ENCODE peak calls at places on chromosomes 16 and 17, in nine cellular contexts. P, N, H, I, G, E, K, M and J are unnamed samples.

GRCh38 chr17:9958586-9959281 is 53.7 kb upstream of the RCVRN start:
- DNase-seq in P (no peak), N (no peak), H (no peak), I (no peak), G (no peak), E (no peak), K (no peak), M (no peak), J (no peak)

GRCh38 chr17:76981545-76982295 is 113.5 kb downstream of the MGAT5B start:
- DNase-seq in P (no peak), N (no peak), H (no peak), I (no peak), G (no peak), E (no peak), K (no peak), M (no peak), J (no peak)

GRCh38 chr17:63516910-63517824 is 6.0 kb upstream of the KCNH6 start:
- DNase-seq in P (no peak), N (peak), H (no peak), I (peak), G (no peak), E (peak), K (peak), M (no peak), J (no peak)

GRCh38 chr17:81420769-81421462 is 25.7 kb downstream of the BAHCC1 start:
- DNase-seq in P (no peak), N (no peak), H (peak), I (no peak), G (no peak), E (no peak), K (no peak), M (no peak), J (no peak)

GRCh38 chr17:68954146-68954971 is 833 bp downstream of the ABCA8 start:
- DNase-seq in P (no peak), N (no peak), H (peak), I (no peak), G (no peak), E (no peak), K (no peak), M (no peak), J (no peak)

GRCh38 chr16:84045001-84045817 is 2.6 kb upstream of the SLC38A8 start:
- DNase-seq in P (peak), N (no peak), H (no peak), I (no peak), G (no peak), E (no peak), K (no peak), M (no peak), J (no peak)

GRCh38 chr16:86763819-86764218 is 185.5 kb downstream of the FOXL1 start:
- DNase-seq in P (no peak), N (no peak), H (no peak), I (no peak), G (no peak), E (no peak), K (no peak), M (no peak), J (no peak)

GRCh38 chr16:760498-761343 is at the start of gene MSLN:
- DNase-seq in P (no peak), N (no peak), H (no peak), I (peak), G (no peak), E (no peak), K (no peak), M (no peak), J (peak)

GRCh38 chr17:76643553-76644148 is at the start of gene ST6GALNAC1:
- DNase-seq in P (peak), N (no peak), H (no peak), I (no peak), G (peak), E (no peak), K (no peak), M (no peak), J (peak)

GRCh38 chr16:49639739-49640388 is 216.0 kb downstream of the ZNF423 start:
- DNase-seq in P (no peak), N (no peak), H (peak), I (no peak), G (peak), E (no peak), K (no peak), M (no peak), J (no peak)

GRCh38 chr16:85759631-85760419 is 8.9 kb upstream of the C16orf74 start:
- DNase-seq in P (peak), N (peak), H (no peak), I (peak), G (no peak), E (peak), K (peak), M (no peak), J (no peak)

GRCh38 chr16:47987136-47987535 is 168.7 kb downstream of the ABCC12 start:
- DNase-seq in P (no peak), N (no peak), H (no peak), I (no peak), G (no peak), E (no peak), K (no peak), M (no peak), J (no peak)

GRCh38 chr16:67504190-67505021 is 21.1 kb upstream of the AGRP start:
- DNase-seq in P (peak), N (peak), H (no peak), I (no peak), G (peak), E (peak), K (peak), M (peak), J (peak)

GRCh38 chr17:40458001-40458791 is 14.9 kb downstream of the IGFBP4 start:
- DNase-seq in P (no peak), N (no peak), H (peak), I (peak), G (no peak), E (no peak), K (no peak), M (no peak), J (peak)

GRCh38 chr17:34384822-34385605 is 22.0 kb upstream of the CCL1 start:
- DNase-seq in P (no peak), N (no peak), H (no peak), I (no peak), G (no peak), E (no peak), K (no peak), M (no peak), J (no peak)

GRCh38 chr16:303760-304505 is 21.0 kb downstream of the PDIA2 start:
- DNase-seq in P (peak), N (no peak), H (peak), I (no peak), G (no peak), E (no peak), K (peak), M (no peak), J (no peak)

GRCh38 chr16:4332083-4332482 is 16.2 kb downstream of the GLIS2 start:
- DNase-seq in P (no peak), N (no peak), H (no peak), I (no peak), G (no peak), E (no peak), K (no peak), M (no peak), J (no peak)

GRCh38 chr16:84282533-84282932 is 12.1 kb upstream of the WFDC1 start:
- DNase-seq in P (no peak), N (no peak), H (no peak), I (no peak), G (no peak), E (no peak), K (no peak), M (no peak), J (no peak)

GRCh38 chr17:81711814-81712467 is at the start of gene SLC25A10:
- DNase-seq in P (peak), N (peak), H (peak), I (peak), G (peak), E (peak), K (peak), M (peak), J (peak)

GRCh38 chr16:57527027-57527426 is 9.3 kb downstream of the CCDC102A start:
- DNase-seq in P (no peak), N (no peak), H (no peak), I (no peak), G (no peak), E (no peak), K (no peak), M (no peak), J (no peak)

GRCh38 chr16:2468725-2469398 is 2.2 kb upstream of the NTN3 start:
- DNase-seq in P (no peak), N (peak), H (no peak), I (no peak), G (no peak), E (peak), K (peak), M (no peak), J (no peak)

GRCh38 chr17:73552300-73553088 is 91.8 kb downstream of the SDK2 start:
- DNase-seq in P (no peak), N (no peak), H (no peak), I (no peak), G (no peak), E (no peak), K (no peak), M (no peak), J (no peak)

GRCh38 chr17:7858487-7858832 is 657 bp downstream of the CYB5D1 start:
- DNase-seq in P (peak), N (peak), H (peak), I (no peak), G (peak), E (peak), K (peak), M (no peak), J (no peak)

GRCh38 chr17:2282297-2282873 is 21.2 kb downstream of the SMG6 start:
- DNase-seq in P (no peak), N (no peak), H (peak), I (peak), G (no peak), E (no peak), K (peak), M (no peak), J (peak)

GRCh38 chr17:57684711-57685498 is 60.2 kb downstream of the CCDC182 start:
- DNase-seq in P (no peak), N (no peak), H (no peak), I (no peak), G (peak), E (no peak), K (no peak), M (no peak), J (no peak)

GRCh38 chr17:19381741-19382444 is 3.6 kb downstream of the MAPK7 start:
- DNase-seq in P (no peak), N (no peak), H (no peak), I (no peak), G (no peak), E (no peak), K (no peak), M (no peak), J (no peak)

GRCh38 chr17:56440391-56440790 is 153.1 kb upstream of the NOG start:
- DNase-seq in P (no peak), N (no peak), H (no peak), I (peak), G (no peak), E (no peak), K (no peak), M (no peak), J (peak)

GRCh38 chr17:82034371-82035011 is 3.0 kb downstream of the DCXR start:
- DNase-seq in P (no peak), N (no peak), H (no peak), I (no peak), G (no peak), E (no peak), K (no peak), M (no peak), J (no peak)

GRCh38 chr16:52372313-52372712 is 174.6 kb downstream of the TOX3 start:
- DNase-seq in P (no peak), N (no peak), H (no peak), I (no peak), G (no peak), E (no peak), K (no peak), M (no peak), J (no peak)

GRCh38 chr17:81920612-81921530 is 2.9 kb upstream of the SIRT7 start:
- DNase-seq in P (no peak), N (no peak), H (peak), I (no peak), G (no peak), E (no peak), K (no peak), M (no peak), J (no peak)

GRCh38 chr16:70737377-70738082 is 51.7 kb upstream of the MTSS2 start:
- DNase-seq in P (peak), N (peak), H (peak), I (no peak), G (no peak), E (peak), K (peak), M (no peak), J (no peak)

GRCh38 chr17:73985466-73986015 is 217.9 kb upstream of the RPL38 start:
- DNase-seq in P (no peak), N (no peak), H (no peak), I (no peak), G (no peak), E (no peak), K (no peak), M (no peak), J (no peak)

GRCh38 chr17:62797959-62798358 is 10.2 kb downstream of the MARCHF10 start:
- DNase-seq in P (no peak), N (no peak), H (peak), I (no peak), G (no peak), E (no peak), K (no peak), M (no peak), J (no peak)

GRCh38 chr16:57469046-57469445 is 6.6 kb downstream of the POLR2C start:
- DNase-seq in P (no peak), N (no peak), H (no peak), I (no peak), G (no peak), E (no peak), K (no peak), M (no peak), J (no peak)

GRCh38 chr16:73329363-73330306 is 281.7 kb upstream of the ZFHX3 start:
- DNase-seq in P (no peak), N (no peak), H (no peak), I (no peak), G (peak), E (no peak), K (no peak), M (no peak), J (no peak)

GRCh38 chr17:68566145-68566738 is 34.9 kb downstream of the FAM20A start:
- DNase-seq in P (no peak), N (no peak), H (peak), I (no peak), G (no peak), E (no peak), K (no peak), M (no peak), J (no peak)

GRCh38 chr16:49986351-49987124 is 38.5 kb upstream of the CNEP1R1 start:
- DNase-seq in P (no peak), N (no peak), H (peak), I (no peak), G (no peak), E (no peak), K (no peak), M (no peak), J (no peak)

GRCh38 chr17:29019475-29020181 is 13.8 kb upstream of the SEZ6 start:
- DNase-seq in P (no peak), N (peak), H (no peak), I (no peak), G (no peak), E (no peak), K (no peak), M (no peak), J (no peak)

GRCh38 chr16:9225527-9226316 is 134.3 kb downstream of the HAPSTR1 start:
- DNase-seq in P (no peak), N (peak), H (no peak), I (no peak), G (no peak), E (no peak), K (peak), M (no peak), J (no peak)